ENCODE peak calls at places on chromosome 4, in six cellular contexts. F, R, C, X, D and W are unnamed samples.

GRCh38 chr4:11614426-11614825 is 185.7 kb upstream of the HS3ST1 start:
- DNase-seq in F (no peak), R (no peak), C (peak), X (no peak), D (no peak), W (peak)

GRCh38 chr4:20176881-20177280 is 74.8 kb upstream of the SLIT2 start:
- DNase-seq in F (no peak), R (no peak), C (no peak), X (no peak), D (no peak), W (peak)

GRCh38 chr4:52425751-52426326 is 233.3 kb downstream of the USP46 start:
- DNase-seq in F (no peak), R (no peak), C (no peak), X (no peak), D (no peak), W (no peak)

GRCh38 chr4:48907706-48908477 is 1.3 kb upstream of the OCIAD2 start:
- DNase-seq in F (peak), R (no peak), C (no peak), X (no peak), D (no peak), W (no peak)

GRCh38 chr4:101835121-101835904 is 44.8 kb downstream of the BANK1 start:
- DNase-seq in F (no peak), R (no peak), C (peak), X (no peak), D (peak), W (peak)

GRCh38 chr4:53541577-53542206 is 49.6 kb downstream of the LNX1 start:
- DNase-seq in F (no peak), R (no peak), C (no peak), X (no peak), D (no peak), W (peak)

GRCh38 chr4:184826315-184827266 is 823 bp upstream of the ACSL1 start:
- DNase-seq in F (peak), R (no peak), C (no peak), X (peak), D (no peak), W (peak)

GRCh38 chr4:102759835-102760644 is 728 bp downstream of the MANBA start:
- DNase-seq in F (peak), R (peak), C (peak), X (peak), D (peak), W (peak)

GRCh38 chr4:121091941-121092340 is 19.6 kb upstream of the NDNF start:
- DNase-seq in F (no peak), R (no peak), C (no peak), X (no peak), D (no peak), W (no peak)

GRCh38 chr4:137376312-137376711 is 156.0 kb downstream of the PCDH18 start:
- DNase-seq in F (no peak), R (no peak), C (no peak), X (no peak), D (no peak), W (no peak)

GRCh38 chr4:104915864-104916263 is 230.8 kb upstream of the TET2 start:
- DNase-seq in F (no peak), R (no peak), C (no peak), X (no peak), D (peak), W (no peak)

GRCh38 chr4:64545593-64545992 is 136.3 kb upstream of the TECRL start:
- DNase-seq in F (no peak), R (no peak), C (no peak), X (no peak), D (no peak), W (no peak)

GRCh38 chr4:173538148-173538902 is 8.3 kb upstream of the HAND2 start:
- DNase-seq in F (no peak), R (no peak), C (no peak), X (peak), D (no peak), W (no peak)

GRCh38 chr4:85092536-85092935 is 126.0 kb upstream of the WDFY3 start:
- DNase-seq in F (no peak), R (no peak), C (no peak), X (no peak), D (no peak), W (no peak)

GRCh38 chr4:40254961-40255721 is 58.3 kb downstream of the RHOH start:
- DNase-seq in F (no peak), R (no peak), C (no peak), X (no peak), D (peak), W (peak)

GRCh38 chr4:144905286-144905685 is 192.7 kb downstream of the ANAPC10 start:
- DNase-seq in F (no peak), R (no peak), C (no peak), X (no peak), D (no peak), W (no peak)

GRCh38 chr4:150436598-150437370 is 145.2 kb upstream of the MAB21L2 start:
- DNase-seq in F (no peak), R (no peak), C (no peak), X (no peak), D (no peak), W (no peak)

GRCh38 chr4:85426366-85426765 is 48.6 kb upstream of the ARHGAP24 start:
- DNase-seq in F (no peak), R (no peak), C (no peak), X (no peak), D (no peak), W (no peak)

GRCh38 chr4:90960433-90960832 is 833.2 kb downstream of the CCSER1 start:
- DNase-seq in F (no peak), R (no peak), C (no peak), X (no peak), D (no peak), W (no peak)

DNA sequence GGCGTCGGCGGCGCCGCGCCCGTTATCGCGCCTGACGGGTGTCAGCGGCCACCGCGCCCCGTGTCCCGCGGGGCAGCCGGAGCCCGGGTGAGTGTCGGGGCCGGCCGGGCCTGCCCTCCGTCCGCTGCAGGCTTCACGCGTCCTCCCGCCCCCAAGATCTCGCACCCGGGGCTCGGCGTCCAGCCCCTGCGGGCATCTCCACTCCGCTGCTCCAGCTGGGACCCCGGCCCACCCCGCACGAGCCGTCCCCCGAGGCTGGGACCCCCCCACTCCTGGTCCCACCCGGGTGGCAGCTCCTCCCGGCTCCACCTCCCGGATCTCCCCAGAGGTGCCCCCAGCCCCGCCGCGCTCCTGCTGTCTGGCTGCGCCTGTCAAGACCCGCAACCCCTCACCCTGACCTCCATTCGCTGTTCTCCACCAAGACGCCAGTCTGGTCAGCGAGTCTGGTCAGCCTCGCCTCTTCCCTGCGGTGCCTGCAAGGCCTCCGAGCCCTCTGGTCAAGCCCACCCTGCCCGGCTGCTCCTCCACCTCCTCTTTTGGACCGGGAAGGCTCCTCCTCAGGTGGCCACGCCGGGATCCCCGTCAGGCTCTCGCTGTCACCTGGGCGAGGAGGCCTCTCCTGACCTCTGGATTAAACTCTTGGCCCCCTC is 66.0 kb upstream of the NKX1-1 start:
- DNase-seq in F (no peak), R (no peak), C (no peak), X (no peak), D (no peak), W (no peak)
- TF ChIP-seq BHLHE40 in F (no peak), R (no peak), C (no peak), X (no peak), D (no peak), W (no peak)

GRCh38 chr4:57137261-57137660 is 27.1 kb upstream of the IGFBP7 start:
- DNase-seq in F (no peak), R (no peak), C (no peak), X (no peak), D (no peak), W (no peak)
- TF ChIP-seq BHLHE40 in F (no peak), R (no peak), C (no peak), X (no peak), D (no peak), W (no peak)

GRCh38 chr4:110823251-110823650 is 200.4 kb upstream of the PITX2 start:
- DNase-seq in F (no peak), R (no peak), C (no peak), X (no peak), D (no peak), W (peak)
- TF ChIP-seq BHLHE40 in F (no peak), R (no peak), C (no peak), X (no peak), D (no peak), W (no peak)

GRCh38 chr4:168486961-168487820 is 6.9 kb upstream of the DDX60L start:
- DNase-seq in F (peak), R (no peak), C (peak), X (no peak), D (no peak), W (peak)
- TF ChIP-seq BHLHE40 in F (no peak), R (no peak), C (no peak), X (no peak), D (no peak), W (peak)

GRCh38 chr4:112128452-112128851 is 16.8 kb upstream of the FAM241A start:
- DNase-seq in F (no peak), R (no peak), C (no peak), X (no peak), D (no peak), W (no peak)
- TF ChIP-seq BHLHE40 in F (no peak), R (no peak), C (no peak), X (no peak), D (no peak), W (no peak)

DNA sequence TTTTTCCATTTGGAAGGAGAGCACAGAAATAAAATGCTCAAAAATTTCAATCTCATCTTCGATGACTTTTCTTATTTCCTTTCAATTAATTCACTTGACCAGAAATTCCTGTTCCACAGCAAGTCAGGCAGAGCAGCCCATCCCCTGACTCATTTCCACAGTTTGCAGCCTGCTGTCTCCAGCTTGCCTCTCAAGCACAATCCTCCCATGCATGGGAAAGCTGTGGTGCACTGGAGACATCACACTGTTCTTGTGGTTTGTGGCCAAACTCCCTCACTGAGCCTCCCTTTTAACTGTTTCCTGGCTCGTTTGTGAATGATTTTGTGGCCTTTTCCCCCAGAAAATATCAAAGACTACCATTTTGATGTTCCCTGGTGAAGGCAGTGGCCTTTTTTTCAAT is 114.0 kb upstream of the ENPEP start:
- DNase-seq in F (no peak), R (no peak), C (no peak), X (no peak), D (no peak), W (no peak)
- TF ChIP-seq BHLHE40 in F (no peak), R (no peak), C (no peak), X (no peak), D (no peak), W (no peak)

DNA sequence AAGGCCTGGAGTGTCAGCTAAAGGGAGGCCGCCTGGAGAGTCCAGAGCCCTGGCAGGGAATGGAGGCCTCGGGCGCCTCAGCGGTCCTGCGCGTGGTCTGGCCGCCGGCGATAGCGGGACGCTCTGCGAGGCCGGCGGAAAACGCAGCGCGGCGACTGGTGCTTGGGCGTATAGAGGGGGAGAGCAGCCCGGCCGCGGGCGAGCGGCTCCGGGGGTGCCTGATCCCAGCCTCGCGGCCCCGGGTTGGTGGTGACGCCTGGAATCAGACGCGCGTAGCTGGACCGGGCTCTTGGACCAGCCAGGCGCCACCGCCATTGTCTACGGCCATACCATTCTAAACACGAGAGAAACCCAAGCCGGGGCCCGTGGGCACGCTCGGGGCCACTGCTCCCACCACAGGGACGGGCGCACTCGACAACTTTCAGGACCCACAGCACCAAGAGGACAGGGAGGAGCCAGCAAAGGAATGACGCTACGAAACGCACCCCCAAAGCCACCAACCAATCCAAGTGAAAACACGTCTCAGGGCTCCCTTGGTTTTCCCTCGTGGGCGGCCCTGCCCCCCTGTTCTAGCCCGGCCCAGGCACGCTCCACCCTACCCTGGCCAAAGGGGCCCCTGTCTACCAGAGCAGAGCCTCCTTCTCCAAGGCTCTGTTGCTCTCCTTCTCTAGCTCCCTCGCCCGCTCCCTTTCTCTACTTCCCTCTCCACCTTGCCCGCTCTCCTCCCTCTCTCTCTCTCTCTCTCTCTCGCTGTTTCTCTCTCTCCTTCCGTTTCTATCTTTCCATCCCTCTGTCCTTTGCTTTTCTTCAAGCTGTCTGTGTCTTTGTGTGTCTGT is 7.8 kb downstream of the FRG2 start:
- DNase-seq in F (no peak), R (no peak), C (no peak), X (no peak), D (no peak), W (no peak)
- TF ChIP-seq BHLHE40 in F (no peak), R (no peak), C (no peak), X (no peak), D (no peak), W (no peak)